ENCODE peak calls at places on chromosomes 16 and 17, in nine cellular contexts. C is psoas muscle; T is heart right ventricle; W is RWPE1; D is SJCRH30; Q is effector memory CD4-positive, alpha-beta T cell; Y is spleen; I is CD8-positive, alpha-beta T cell; U is right atrium auricular region. M is an unnamed sample.
A peak's percentile ranks its signal among the peaks of the same experiment; 100 is the strongest.

GRCh38 chr17:72730091-72730490 is 362.4 kb downstream of the SLC39A11 start:
- DNase-seq in C (no peak), T (no peak), W (no peak), D (no peak), Q (no peak), Y (no peak), I (no peak), U (no peak), M (no peak)

GRCh38 chr17:48541036-48541573 is 3.8 kb downstream of the HOXB2 start:
- DNase-seq in C (no peak), T (no peak), W (no peak), D (peak; percentile 40), Q (no peak), Y (no peak), I (no peak), U (no peak), M (peak; percentile 23)

GRCh38 chr16:8200839-8201238 is 389.5 kb downstream of the TMEM114 start:
- DNase-seq in C (no peak), T (no peak), W (no peak), D (no peak), Q (no peak), Y (no peak), I (no peak), U (no peak), M (no peak)

GRCh38 chr17:3571043-3571900 is 13.7 kb upstream of the TRPV3 start:
- DNase-seq in C (no peak), T (no peak), W (no peak), D (no peak), Q (no peak), Y (no peak), I (no peak), U (no peak), M (no peak)

GRCh38 chr16:74862743-74863244 is 88.2 kb upstream of the FA2H start:
- DNase-seq in C (no peak), T (no peak), W (peak; percentile 65), D (peak; percentile 54), Q (no peak), Y (no peak), I (no peak), U (no peak), M (no peak)

GRCh38 chr16:12392585-12393089 is 411.1 kb downstream of the CPPED1 start:
- DNase-seq in C (no peak), T (no peak), W (no peak), D (no peak), Q (no peak), Y (no peak), I (no peak), U (no peak), M (no peak)

GRCh38 chr16:86968866-86969265 is 348.3 kb downstream of the C16orf95 start:
- DNase-seq in C (no peak), T (no peak), W (no peak), D (no peak), Q (no peak), Y (peak; percentile 44), I (no peak), U (no peak), M (no peak)

GRCh38 chr16:69187387-69187890 is 475 bp downstream of the SNTB2 start:
- DNase-seq in C (peak; percentile 86), T (peak; percentile 32), W (peak; percentile 40), D (peak; percentile 48), Q (peak; percentile 15), Y (peak; percentile 92), I (peak; percentile 68), U (no peak), M (peak; percentile 62)

GRCh38 chr17:42129109-42129837 is 6.7 kb downstream of the HSPB9 start:
- DNase-seq in C (no peak), T (no peak), W (no peak), D (no peak), Q (no peak), Y (no peak), I (no peak), U (peak; percentile 68), M (no peak)

GRCh38 chr17:28975031-28975430 is 23.7 kb upstream of the PHF12 start:
- DNase-seq in C (no peak), T (no peak), W (no peak), D (no peak), Q (no peak), Y (no peak), I (no peak), U (no peak), M (no peak)

GRCh38 chr17:35017021-35017420 is 36.7 kb downstream of the LIG3 start:
- DNase-seq in C (no peak), T (no peak), W (no peak), D (no peak), Q (no peak), Y (no peak), I (no peak), U (no peak), M (no peak)

GRCh38 chr17:27446569-27447301 is 9.5 kb upstream of the KSR1 start:
- DNase-seq in C (no peak), T (no peak), W (peak; percentile 25), D (peak; percentile 91), Q (no peak), Y (no peak), I (no peak), U (no peak), M (no peak)

GRCh38 chr17:927611-928461 is 51.7 kb downstream of the NXN start:
- DNase-seq in C (no peak), T (no peak), W (peak; percentile 92), D (peak; percentile 70), Q (no peak), Y (no peak), I (no peak), U (no peak), M (no peak)

GRCh38 chr17:929547-929946 is 50.0 kb downstream of the NXN start:
- DNase-seq in C (no peak), T (no peak), W (no peak), D (no peak), Q (no peak), Y (no peak), I (no peak), U (no peak), M (no peak)

GRCh38 chr17:923633-924032 is 55.9 kb downstream of the NXN start:
- DNase-seq in C (no peak), T (no peak), W (no peak), D (no peak), Q (no peak), Y (no peak), I (no peak), U (no peak), M (no peak)

GRCh38 chr17:924711-925480 is 54.7 kb downstream of the NXN start:
- DNase-seq in C (peak; percentile 12), T (no peak), W (peak; percentile 83), D (peak; percentile 70), Q (no peak), Y (no peak), I (no peak), U (no peak), M (no peak)

DNA sequence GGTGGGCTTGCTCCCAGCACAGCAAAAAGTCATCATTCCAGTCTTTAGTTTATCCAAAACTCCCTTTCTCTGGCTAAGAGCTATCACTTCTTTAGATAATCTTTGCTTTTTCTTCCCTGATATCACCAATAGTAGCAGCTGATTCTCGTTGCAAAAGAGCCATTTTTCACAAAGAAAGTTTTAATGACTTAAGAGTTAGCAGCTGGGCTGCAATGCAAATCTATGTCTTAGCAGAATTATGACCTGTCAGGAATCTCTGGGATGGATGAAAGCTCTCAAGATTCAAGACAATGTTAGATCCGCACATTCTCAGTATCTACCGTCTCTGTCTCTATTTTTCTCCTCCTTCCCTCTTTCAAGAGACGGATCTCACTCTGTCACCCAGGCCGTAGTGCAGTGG is 53.7 kb downstream of the NXN start:
- DNase-seq in C (no peak), T (no peak), W (no peak), D (no peak), Q (no peak), Y (no peak), I (no peak), U (no peak), M (no peak)
- H3K27ac ChIP-seq in C (no peak overlapping the region), T (no peak overlapping the region), W (peak overlapping the region; percentile 100), D (no peak overlapping the region), Q (no peak overlapping the region), Y (no peak overlapping the region), I (no peak overlapping the region), U (no peak overlapping the region), M (no peak overlapping the region)

GRCh38 chr17:75313941-75314550 is 24.8 kb upstream of the SLC25A19 start:
- DNase-seq in C (peak; percentile 42), T (peak; percentile 26), W (no peak), D (peak; percentile 29), Q (no peak), Y (no peak), I (no peak), U (no peak), M (no peak)

GRCh38 chr17:75307957-75308731 is 18.9 kb upstream of the SLC25A19 start:
- DNase-seq in C (no peak), T (no peak), W (no peak), D (no peak), Q (no peak), Y (no peak), I (no peak), U (no peak), M (no peak)

DNA sequence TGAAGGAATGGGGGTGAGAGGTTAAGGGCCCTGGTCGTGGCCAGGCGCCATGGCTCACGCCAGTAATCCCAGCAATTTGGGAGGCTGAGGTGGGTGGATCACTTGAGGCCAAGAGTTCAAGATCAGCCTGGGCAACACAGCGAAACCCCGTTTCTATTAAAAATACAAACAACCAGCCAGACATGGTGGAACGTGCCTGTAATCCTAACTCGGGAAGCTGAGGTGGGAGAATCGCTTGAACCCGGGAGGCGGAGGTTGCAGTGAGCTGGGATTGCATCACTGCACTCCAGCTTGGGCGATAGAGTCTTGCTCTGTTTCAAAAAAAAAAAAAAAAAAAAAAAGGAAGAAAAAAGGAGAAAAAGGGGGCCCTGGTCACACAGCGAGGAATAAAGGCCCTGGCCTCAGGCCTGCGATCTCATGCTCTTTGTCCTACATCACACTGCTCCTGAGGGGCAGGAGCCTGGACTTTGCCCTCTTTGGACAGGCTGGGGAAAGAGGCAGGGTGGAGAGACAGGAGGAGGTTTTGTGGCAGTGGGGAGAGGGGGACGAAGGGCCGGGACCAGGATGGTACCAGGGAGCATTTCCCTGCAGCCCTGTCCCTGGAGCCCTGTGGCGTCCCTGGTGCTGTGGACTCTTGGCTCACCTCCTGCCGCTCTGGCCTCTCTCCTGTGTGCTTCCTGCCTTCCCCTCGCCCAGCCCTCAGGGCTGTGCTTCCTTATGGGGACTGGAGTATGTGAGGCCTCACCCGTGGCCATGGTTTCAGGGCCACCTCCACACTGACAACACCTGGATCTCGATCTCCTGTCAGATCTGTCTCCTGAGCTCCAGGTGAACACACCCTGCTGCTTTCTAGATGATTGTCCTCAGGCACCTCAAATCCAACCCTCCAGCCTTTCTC is 19.7 kb upstream of the SLC25A19 start:
- DNase-seq in C (no peak), T (no peak), W (no peak), D (no peak), Q (no peak), Y (peak; percentile 82), I (no peak), U (no peak), M (no peak)
- H3K27ac ChIP-seq in C (no peak overlapping the region), T (no peak overlapping the region), W (peak overlapping the region; percentile 1), D (no peak overlapping the region), Q (no peak overlapping the region), Y (peak overlapping the region; percentile 68), I (no peak overlapping the region), U (no peak overlapping the region), M (no peak overlapping the region)

GRCh38 chr16:535446-536405 is 8.2 kb downstream of the CAPN15 start:
- DNase-seq in C (peak; percentile 91), T (no peak), W (peak; percentile 69), D (peak; percentile 50), Q (no peak), Y (no peak), I (no peak), U (peak; percentile 63), M (no peak)
- H3K27ac ChIP-seq in C (peak overlapping the region; percentile 85), T (no peak overlapping the region), W (peak overlapping the region; percentile 96), D (no peak overlapping the region), Q (no peak overlapping the region), Y (no peak overlapping the region), I (no peak overlapping the region), U (no peak overlapping the region), M (no peak overlapping the region)

GRCh38 chr16:56872863-56873391 is 7.9 kb downstream of the SLC12A3 start:
- DNase-seq in C (no peak), T (no peak), W (no peak), D (no peak), Q (no peak), Y (no peak), I (no peak), U (no peak), M (no peak)
- H3K27ac ChIP-seq in C (no peak overlapping the region), T (no peak overlapping the region), W (no peak overlapping the region), D (no peak overlapping the region), Q (no peak overlapping the region), Y (peak overlapping the region; percentile 24), I (no peak overlapping the region), U (no peak overlapping the region), M (no peak overlapping the region)